ENCODE peak calls at places on chromosome 7, in nine cellular contexts. S is adrenal gland, M is heart left ventricle, B is uterus, A is HCT116, P is NB4, D is erythroblast, I is esophagus squamous epithelium, X is A549. Z is an unnamed sample.
A peak's percentile ranks its signal among the peaks of the same experiment; 100 is the strongest.

GRCh38 chr7:51633596-51633995 is 317.0 kb upstream of the COBL start:
- DNase-seq in S (no peak), M (no peak), B (no peak), A (no peak), P (no peak), D (no peak), I (no peak), X (no peak), Z (no peak)

GRCh38 chr7:142168746-142169145 is 57.2 kb downstream of the MGAM2 start:
- DNase-seq in S (no peak), M (no peak), B (no peak), A (no peak), P (peak; percentile 34), D (no peak), I (no peak), X (no peak), Z (no peak)

GRCh38 chr7:148918058-148918596 is 34.0 kb upstream of the EZH2 start:
- DNase-seq in S (no peak), M (no peak), B (no peak), A (no peak), P (peak; percentile 43), D (no peak), I (no peak), X (no peak), Z (no peak)

GRCh38 chr7:99563650-99564049 is 5.2 kb downstream of the ZNF655 start:
- DNase-seq in S (peak; percentile 84), M (no peak), B (no peak), A (no peak), P (no peak), D (no peak), I (no peak), X (peak; percentile 52), Z (no peak)

GRCh38 chr7:158602905-158603772 is 15.5 kb upstream of the PTPRN2 start:
- DNase-seq in S (peak; percentile 15), M (no peak), B (no peak), A (no peak), P (no peak), D (no peak), I (no peak), X (no peak), Z (no peak)

GRCh38 chr7:132542895-132543294 is 33.4 kb downstream of the PLXNA4 start:
- DNase-seq in S (no peak), M (no peak), B (no peak), A (no peak), P (no peak), D (no peak), I (no peak), X (no peak), Z (no peak)

GRCh38 chr7:140972876-140973829 is 41.6 kb downstream of the MRPS33 start:
- DNase-seq in S (no peak), M (no peak), B (no peak), A (no peak), P (peak; percentile 53), D (no peak), I (no peak), X (no peak), Z (no peak)

GRCh38 chr7:149741629-149742028 is 31.8 kb downstream of the ZNF467 start:
- DNase-seq in S (no peak), M (no peak), B (no peak), A (no peak), P (no peak), D (no peak), I (no peak), X (peak; percentile 46), Z (no peak)

GRCh38 chr7:133910761-133911160 is 216.4 kb upstream of the LRGUK start:
- DNase-seq in S (no peak), M (no peak), B (no peak), A (no peak), P (no peak), D (no peak), I (no peak), X (no peak), Z (no peak)

GRCh38 chr7:10455936-10456335 is 517.7 kb upstream of the PHF14 start:
- DNase-seq in S (no peak), M (no peak), B (no peak), A (no peak), P (no peak), D (no peak), I (no peak), X (no peak), Z (no peak)

GRCh38 chr7:4286281-4286680 is 395.8 kb upstream of the FOXK1 start:
- DNase-seq in S (no peak), M (no peak), B (no peak), A (no peak), P (no peak), D (no peak), I (no peak), X (no peak), Z (no peak)

GRCh38 chr7:99094369-99094768 is 49.5 kb downstream of the SMURF1 start:
- DNase-seq in S (no peak), M (no peak), B (no peak), A (no peak), P (no peak), D (no peak), I (no peak), X (no peak), Z (no peak)

GRCh38 chr7:95608344-95609173 is 12.2 kb upstream of the PDK4 start:
- DNase-seq in S (peak; percentile 98), M (peak; percentile 93), B (peak; percentile 88), A (peak; percentile 60), P (peak; percentile 86), D (peak; percentile 95), I (peak; percentile 34), X (peak; percentile 61), Z (peak; percentile 90)

GRCh38 chr7:77570330-77571011 is 33.4 kb downstream of the PTPN12 start:
- DNase-seq in S (no peak), M (no peak), B (no peak), A (no peak), P (peak; percentile 87), D (no peak), I (no peak), X (no peak), Z (no peak)

GRCh38 chr7:108351715-108352114 is 104.5 kb downstream of the NRCAM start:
- DNase-seq in S (no peak), M (no peak), B (no peak), A (no peak), P (no peak), D (no peak), I (no peak), X (peak; percentile 55), Z (no peak)

GRCh38 chr7:101134399-101134980 is 7.6 kb downstream of the SERPINE1 start:
- DNase-seq in S (no peak), M (no peak), B (no peak), A (no peak), P (peak; percentile 70), D (no peak), I (no peak), X (no peak), Z (no peak)
- TF ChIP-seq POLR2A in S (no peak), M (no peak), B (no peak), A (no peak), P (no peak), D (no peak), I (no peak), X (no peak), Z (no peak)

DNA sequence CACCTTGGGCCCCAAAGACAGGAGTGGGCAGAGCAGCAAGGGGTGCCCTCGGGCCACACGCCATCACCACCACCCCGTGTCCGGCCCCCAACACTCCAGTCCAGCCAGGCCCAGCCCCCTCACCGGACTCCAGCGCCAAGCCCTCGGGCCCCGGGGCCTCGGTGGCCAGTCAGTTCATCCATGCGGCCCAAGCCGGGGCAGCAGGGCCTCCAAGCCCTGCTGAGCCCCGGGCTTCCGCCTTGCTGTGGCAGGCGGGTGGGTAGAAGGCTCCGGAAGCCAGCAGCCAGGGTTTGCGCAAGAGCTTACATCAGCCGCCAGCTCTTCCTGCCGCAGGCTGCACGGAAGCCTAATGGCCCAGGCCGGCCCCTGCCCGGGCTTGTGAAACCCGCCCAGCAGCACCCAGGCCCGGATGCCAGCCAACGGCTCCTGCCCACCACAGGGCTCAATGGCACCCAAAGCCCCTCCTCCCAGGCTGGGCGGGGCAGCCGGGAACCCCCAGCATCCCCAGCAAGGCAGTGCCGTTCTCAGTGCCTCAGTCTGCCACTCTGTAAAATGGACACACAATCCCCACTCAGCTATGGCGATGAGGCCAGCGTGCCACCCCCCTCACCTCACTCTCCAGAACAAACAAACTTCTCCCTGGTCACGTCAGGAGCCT is 26.5 kb downstream of the TNRC18 start:
- DNase-seq in S (peak; percentile 89), M (peak; percentile 74), B (peak; percentile 84), A (peak; percentile 86), P (peak; percentile 100), D (peak; percentile 88), I (peak; percentile 59), X (peak; percentile 99), Z (peak; percentile 59)
- TF ChIP-seq POLR2A in S (no peak), M (no peak), B (peak; percentile 22), A (no peak), P (peak; percentile 93), D (peak; percentile 86), I (peak; percentile 39), X (peak; percentile 62), Z (no peak)

GRCh38 chr7:64879800-64880199 is 23.3 kb upstream of the ZNF273 start:
- DNase-seq in S (peak; percentile 49), M (no peak), B (no peak), A (no peak), P (no peak), D (no peak), I (no peak), X (no peak), Z (no peak)
- TF ChIP-seq POLR2A in S (no peak), M (no peak), B (no peak), A (no peak), P (no peak), D (no peak), I (no peak), X (no peak), Z (no peak)

GRCh38 chr7:43768894-43769272 is 10.4 kb downstream of the BLVRA start:
- DNase-seq in S (peak; percentile 41), M (no peak), B (no peak), A (no peak), P (no peak), D (peak; percentile 77), I (no peak), X (no peak), Z (no peak)

GRCh38 chr7:43771128-43771527 is 12.6 kb downstream of the BLVRA start:
- DNase-seq in S (peak; percentile 18), M (no peak), B (no peak), A (no peak), P (no peak), D (peak; percentile 86), I (no peak), X (no peak), Z (no peak)

GRCh38 chr7:43769791-43770465 is 11.4 kb downstream of the BLVRA start:
- DNase-seq in S (peak; percentile 21), M (no peak), B (no peak), A (no peak), P (no peak), D (no peak), I (no peak), X (no peak), Z (no peak)

GRCh38 chr7:43768201-43768893 is 9.9 kb downstream of the BLVRA start:
- DNase-seq in S (peak; percentile 30), M (no peak), B (no peak), A (no peak), P (no peak), D (peak; percentile 85), I (no peak), X (no peak), Z (no peak)

DNA sequence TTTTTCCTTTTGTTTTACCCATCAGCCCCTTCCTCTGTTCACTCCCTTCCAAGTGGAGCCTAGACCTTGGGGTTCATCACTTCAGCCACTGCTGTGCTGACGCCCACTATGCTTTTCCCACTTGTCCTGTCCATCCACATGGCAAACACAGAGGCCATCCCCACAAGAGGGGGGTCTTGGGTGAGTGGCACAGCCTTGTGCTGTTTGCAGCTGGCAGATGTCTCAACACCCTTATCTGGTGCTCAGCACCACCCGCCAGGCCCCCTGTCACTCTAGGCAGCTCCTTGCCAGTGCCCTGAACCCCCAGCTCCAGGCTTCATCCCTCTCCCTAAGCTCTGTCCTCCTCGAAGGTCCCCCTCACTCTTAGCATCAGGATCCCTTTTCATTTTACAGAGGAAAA is 13.1 kb downstream of the BLVRA start:
- DNase-seq in S (peak; percentile 18), M (no peak), B (no peak), A (no peak), P (no peak), D (peak; percentile 54), I (no peak), X (no peak), Z (no peak)
- TF ChIP-seq POLR2A in S (no peak), M (no peak), B (no peak), A (no peak), P (no peak), D (no peak), I (no peak), X (no peak), Z (no peak)